ENCODE peak calls at places on chromosomes 3 and 15, in six cellular contexts. One of them, this sample, is unnamed.

GRCh38 chr3:22326305-22326704 is 575.3 kb upstream of the ZNF385D start:
- DNase-seq in foreskin fibroblast: no peak
- DNase-seq in heart right ventricle: no peak
- DNase-seq in HCT116: no peak
- DNase-seq in AG09309: no peak
- DNase-seq in suprapubic skin: no peak
- DNase-seq in this sample: no peak

GRCh38 chr3:10248184-10248983 is at the start of gene TATDN2:
- DNase-seq in suprapubic skin: peak
- DNase-seq in HCT116: peak
- DNase-seq in heart right ventricle: peak
- DNase-seq in AG09309: peak
- DNase-seq in foreskin fibroblast: peak
- DNase-seq in this sample: peak

GRCh38 chr3:16923112-16923511 is 38.4 kb downstream of the PLCL2 start:
- DNase-seq in HCT116: no peak
- DNase-seq in suprapubic skin: no peak
- DNase-seq in foreskin fibroblast: no peak
- DNase-seq in heart right ventricle: no peak
- DNase-seq in AG09309: no peak
- DNase-seq in this sample: no peak

GRCh38 chr15:38406451-38406850 is 47.5 kb upstream of the FAM98B start:
- DNase-seq in suprapubic skin: no peak
- DNase-seq in foreskin fibroblast: peak
- DNase-seq in AG09309: no peak
- DNase-seq in heart right ventricle: no peak
- DNase-seq in HCT116: no peak
- DNase-seq in this sample: no peak

GRCh38 chr15:91874992-91875651 is 21.6 kb downstream of the SLCO3A1 start:
- DNase-seq in heart right ventricle: no peak
- DNase-seq in suprapubic skin: no peak
- DNase-seq in AG09309: no peak
- DNase-seq in HCT116: no peak
- DNase-seq in foreskin fibroblast: no peak
- DNase-seq in this sample: no peak

GRCh38 chr15:83207622-83208356 is at the start of gene HDGFL3:
- DNase-seq in AG09309: no peak
- DNase-seq in HCT116: no peak
- DNase-seq in foreskin fibroblast: peak
- DNase-seq in suprapubic skin: peak
- DNase-seq in heart right ventricle: peak
- DNase-seq in this sample: no peak

GRCh38 chr3:46677096-46677702 is 16.3 kb downstream of the ALS2CL start:
- DNase-seq in suprapubic skin: no peak
- DNase-seq in foreskin fibroblast: no peak
- DNase-seq in AG09309: no peak
- DNase-seq in heart right ventricle: peak
- DNase-seq in HCT116: no peak
- DNase-seq in this sample: no peak

GRCh38 chr3:8800016-8800415 is 30.6 kb upstream of the OXTR start:
- DNase-seq in heart right ventricle: no peak
- DNase-seq in AG09309: no peak
- DNase-seq in foreskin fibroblast: no peak
- DNase-seq in suprapubic skin: no peak
- DNase-seq in HCT116: no peak
- DNase-seq in this sample: no peak

GRCh38 chr3:31103623-31104180 is 209.2 kb upstream of the GADL1 start:
- DNase-seq in suprapubic skin: no peak
- DNase-seq in foreskin fibroblast: peak
- DNase-seq in HCT116: no peak
- DNase-seq in AG09309: no peak
- DNase-seq in heart right ventricle: no peak
- DNase-seq in this sample: no peak

GRCh38 chr3:11545186-11545851 is 98.4 kb downstream of the VGLL4 start:
- DNase-seq in foreskin fibroblast: no peak
- DNase-seq in HCT116: no peak
- DNase-seq in heart right ventricle: no peak
- DNase-seq in AG09309: no peak
- DNase-seq in suprapubic skin: peak
- DNase-seq in this sample: no peak

GRCh38 chr15:76340802-76341365 is 4.3 kb downstream of the ISL2 start:
- DNase-seq in HCT116: no peak
- DNase-seq in heart right ventricle: no peak
- DNase-seq in foreskin fibroblast: peak
- DNase-seq in AG09309: no peak
- DNase-seq in suprapubic skin: no peak
- DNase-seq in this sample: no peak

GRCh38 chr3:114093596-114093995 is 37.1 kb downstream of the QTRT2 start:
- DNase-seq in HCT116: peak
- DNase-seq in foreskin fibroblast: peak
- DNase-seq in AG09309: peak
- DNase-seq in heart right ventricle: no peak
- DNase-seq in suprapubic skin: no peak
- DNase-seq in this sample: peak

GRCh38 chr3:184563941-184564684 is 2.5 kb downstream of the EPHB3 start:
- DNase-seq in AG09309: no peak
- DNase-seq in HCT116: no peak
- DNase-seq in heart right ventricle: no peak
- DNase-seq in suprapubic skin: no peak
- DNase-seq in foreskin fibroblast: no peak
- DNase-seq in this sample: no peak

DNA sequence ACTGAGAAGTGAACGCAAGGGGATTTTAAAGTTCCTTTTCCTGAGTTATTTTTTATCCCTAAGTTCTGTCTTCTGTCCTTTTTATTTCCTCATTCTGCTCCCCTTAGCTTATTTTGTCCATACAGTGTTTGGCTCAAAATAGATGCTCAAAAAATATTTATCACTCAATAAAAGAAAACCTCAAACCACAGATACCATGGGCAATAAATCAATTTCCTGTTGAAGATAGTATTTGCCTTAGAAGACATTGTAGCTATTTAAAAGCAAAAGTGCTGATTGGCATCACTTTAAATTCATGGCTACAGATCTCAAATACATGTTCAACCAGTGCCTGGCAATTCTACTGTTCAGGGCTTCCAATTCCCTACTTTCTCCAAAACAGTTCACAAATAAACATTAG is 316.5 kb upstream of the ADAMTS9 start:
- DNase-seq in foreskin fibroblast: no peak
- DNase-seq in suprapubic skin: no peak
- DNase-seq in heart right ventricle: no peak
- DNase-seq in AG09309: no peak
- DNase-seq in HCT116: no peak
- DNase-seq in this sample: no peak
- H3K4me3 ChIP-seq in foreskin fibroblast: no peak
- H3K4me3 ChIP-seq in suprapubic skin: no peak
- H3K4me3 ChIP-seq in heart right ventricle: no peak
- H3K4me3 ChIP-seq in AG09309: no peak
- H3K4me3 ChIP-seq in HCT116: no peak
- H3K4me3 ChIP-seq in this sample: no peak

GRCh38 chr3:128584412-128585020 is 66.1 kb downstream of the RPN1 start:
- DNase-seq in AG09309: peak
- DNase-seq in heart right ventricle: peak
- DNase-seq in HCT116: peak
- DNase-seq in suprapubic skin: no peak
- DNase-seq in foreskin fibroblast: peak
- DNase-seq in this sample: peak
- TF ChIP-seq CTCF in AG09309: peak
- TF ChIP-seq CTCF in heart right ventricle: peak
- TF ChIP-seq CTCF in HCT116: peak
- TF ChIP-seq CTCF in suprapubic skin: no peak
- TF ChIP-seq CTCF in foreskin fibroblast: peak
- TF ChIP-seq CTCF in this sample: peak

DNA sequence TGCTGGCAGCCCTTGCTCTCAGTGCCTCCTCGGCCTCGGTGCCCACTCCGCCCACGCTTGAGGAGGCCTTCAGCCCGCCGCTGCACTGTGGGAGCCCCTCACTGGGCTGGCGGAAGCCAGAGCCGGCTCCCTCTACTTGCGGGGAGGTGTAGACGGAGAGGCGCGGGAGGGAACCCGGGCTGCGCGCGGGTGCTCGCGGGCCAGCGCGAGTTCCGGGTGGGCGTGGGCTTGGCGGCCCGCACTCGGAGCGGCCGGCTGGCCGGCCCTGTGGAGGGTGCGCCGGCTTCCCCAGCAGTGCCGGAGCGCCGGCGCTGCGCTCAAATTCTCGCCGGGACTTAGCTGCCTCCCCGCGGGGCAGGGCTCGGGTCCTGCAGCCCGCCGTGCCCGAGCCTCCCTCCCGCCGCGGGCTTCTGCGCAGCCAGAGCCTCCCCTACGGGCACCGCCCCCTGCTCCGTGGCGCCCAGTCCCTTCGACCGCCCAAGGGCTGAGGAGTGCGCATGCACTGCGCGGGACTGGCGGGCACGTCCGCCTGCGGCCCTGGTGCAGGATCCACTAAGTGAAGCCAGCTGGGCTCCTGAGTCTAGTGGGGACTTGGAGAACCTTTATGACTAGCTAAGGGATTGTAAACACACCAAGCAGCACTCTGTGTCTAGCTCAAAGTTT is 231.5 kb downstream of the EFHB start:
- DNase-seq in heart right ventricle: no peak
- DNase-seq in AG09309: no peak
- DNase-seq in foreskin fibroblast: peak
- DNase-seq in HCT116: no peak
- DNase-seq in suprapubic skin: no peak
- DNase-seq in this sample: no peak
- H3K4me3 ChIP-seq in heart right ventricle: no peak
- H3K4me3 ChIP-seq in AG09309: no peak
- H3K4me3 ChIP-seq in foreskin fibroblast: no peak
- H3K4me3 ChIP-seq in HCT116: no peak
- H3K4me3 ChIP-seq in suprapubic skin: no peak
- H3K4me3 ChIP-seq in this sample: no peak

GRCh38 chr3:14152233-14152962 is 26.0 kb downstream of the XPC start:
- DNase-seq in AG09309: no peak
- DNase-seq in HCT116: no peak
- DNase-seq in foreskin fibroblast: no peak
- DNase-seq in suprapubic skin: no peak
- DNase-seq in heart right ventricle: no peak
- DNase-seq in this sample: no peak
- TF ChIP-seq CTCF in AG09309: peak
- TF ChIP-seq CTCF in HCT116: peak
- TF ChIP-seq CTCF in foreskin fibroblast: peak
- TF ChIP-seq CTCF in suprapubic skin: no peak
- TF ChIP-seq CTCF in heart right ventricle: no peak
- TF ChIP-seq CTCF in this sample: peak

GRCh38 chr3:128482857-128483656 is 9.9 kb downstream of the GATA2 start:
- DNase-seq in AG09309: peak
- DNase-seq in suprapubic skin: no peak
- DNase-seq in heart right ventricle: no peak
- DNase-seq in HCT116: no peak
- DNase-seq in foreskin fibroblast: peak
- DNase-seq in this sample: peak
- H3K4me3 ChIP-seq in AG09309: peak
- H3K4me3 ChIP-seq in suprapubic skin: peak
- H3K4me3 ChIP-seq in heart right ventricle: peak
- H3K4me3 ChIP-seq in HCT116: no peak
- H3K4me3 ChIP-seq in foreskin fibroblast: peak
- H3K4me3 ChIP-seq in this sample: peak

GRCh38 chr15:42093966-42094365 is 396 bp downstream of the PLA2G4D start:
- DNase-seq in AG09309: no peak
- DNase-seq in HCT116: no peak
- DNase-seq in foreskin fibroblast: no peak
- DNase-seq in suprapubic skin: no peak
- DNase-seq in heart right ventricle: no peak
- DNase-seq in this sample: no peak

GRCh38 chr15:42091753-42092665 is 2.4 kb downstream of the PLA2G4D start:
- DNase-seq in suprapubic skin: no peak
- DNase-seq in HCT116: peak
- DNase-seq in AG09309: no peak
- DNase-seq in foreskin fibroblast: peak
- DNase-seq in heart right ventricle: no peak
- DNase-seq in this sample: no peak

GRCh38 chr15:42092666-42093445 is 1.5 kb downstream of the PLA2G4D start:
- DNase-seq in heart right ventricle: peak
- DNase-seq in suprapubic skin: no peak
- DNase-seq in foreskin fibroblast: no peak
- DNase-seq in AG09309: no peak
- DNase-seq in HCT116: no peak
- DNase-seq in this sample: no peak

GRCh38 chr15:42097018-42097417 is 2.7 kb upstream of the PLA2G4D start:
- DNase-seq in AG09309: no peak
- DNase-seq in foreskin fibroblast: no peak
- DNase-seq in HCT116: no peak
- DNase-seq in suprapubic skin: no peak
- DNase-seq in heart right ventricle: no peak
- DNase-seq in this sample: no peak

DNA sequence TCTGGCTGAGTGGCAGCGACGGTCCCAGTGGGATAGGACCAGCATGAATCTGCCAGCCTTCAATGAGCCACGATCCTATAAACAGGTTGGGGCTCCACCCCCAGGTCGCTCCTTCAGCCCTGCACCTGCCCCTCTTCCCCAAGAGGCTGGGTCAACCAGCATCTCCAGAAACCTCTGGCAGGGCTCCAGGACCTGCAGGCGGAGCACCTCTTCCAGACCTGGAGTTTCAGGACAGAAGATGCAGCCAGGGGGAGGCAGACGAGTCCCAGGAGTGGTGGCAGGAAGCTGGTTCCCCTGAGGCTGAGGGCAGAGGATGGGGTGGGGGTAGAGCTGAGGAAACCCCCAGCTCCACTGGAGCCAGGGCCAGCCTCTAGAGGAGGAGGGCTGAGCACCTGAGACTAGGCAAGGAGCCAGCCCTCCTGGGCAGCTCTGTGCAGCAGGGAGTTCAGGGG is at the start of gene PLA2G4D:
- DNase-seq in heart right ventricle: no peak
- DNase-seq in HCT116: no peak
- DNase-seq in AG09309: no peak
- DNase-seq in suprapubic skin: no peak
- DNase-seq in foreskin fibroblast: no peak
- DNase-seq in this sample: no peak
- TF ChIP-seq CTCF in heart right ventricle: no peak
- TF ChIP-seq CTCF in HCT116: peak
- TF ChIP-seq CTCF in AG09309: no peak
- TF ChIP-seq CTCF in suprapubic skin: no peak
- TF ChIP-seq CTCF in foreskin fibroblast: no peak
- TF ChIP-seq CTCF in this sample: no peak

GRCh38 chr3:168152149-168152548 is 56.4 kb upstream of the GOLIM4 start:
- DNase-seq in foreskin fibroblast: no peak
- DNase-seq in AG09309: no peak
- DNase-seq in suprapubic skin: no peak
- DNase-seq in HCT116: no peak
- DNase-seq in heart right ventricle: no peak
- DNase-seq in this sample: no peak
- H3K4me3 ChIP-seq in foreskin fibroblast: no peak
- H3K4me3 ChIP-seq in AG09309: no peak
- H3K4me3 ChIP-seq in suprapubic skin: no peak
- H3K4me3 ChIP-seq in HCT116: no peak
- H3K4me3 ChIP-seq in heart right ventricle: no peak
- H3K4me3 ChIP-seq in this sample: no peak

This sample was measured in HFF-Myc.